ENCODE peak calls at places on chromosome 13, in four cellular contexts. One of them, this sample, is unnamed.

GRCh38 chr13:85501616-85502015 is 297.6 kb downstream of the SLITRK6 start:
- DNase-seq in fibroblast of lung: no peak
- DNase-seq in GM23248: no peak
- DNase-seq in H1: no peak
- DNase-seq in this sample: no peak

GRCh38 chr13:110834572-110834971 is 80.3 kb downstream of the ANKRD10 start:
- DNase-seq in H1: no peak
- DNase-seq in GM23248: no peak
- DNase-seq in fibroblast of lung: no peak
- DNase-seq in this sample: no peak

GRCh38 chr13:50127017-50127725 is 111.9 kb downstream of the KCNRG start:
- DNase-seq in GM23248: peak; percentile 69
- DNase-seq in fibroblast of lung: peak; percentile 33
- DNase-seq in H1: peak; percentile 71
- DNase-seq in this sample: peak; percentile 75

GRCh38 chr13:46341112-46341711 is 45.8 kb downstream of the RUBCNL start:
- DNase-seq in GM23248: peak; percentile 92
- DNase-seq in fibroblast of lung: peak; percentile 74
- DNase-seq in H1: no peak
- DNase-seq in this sample: no peak

GRCh38 chr13:23870356-23871146 is 18.6 kb downstream of the MIPEP start:
- DNase-seq in H1: no peak
- DNase-seq in GM23248: peak; percentile 17
- DNase-seq in fibroblast of lung: no peak
- DNase-seq in this sample: no peak

GRCh38 chr13:37202264-37202663 is 96.8 kb upstream of the CSNK1A1L start:
- DNase-seq in H1: no peak
- DNase-seq in fibroblast of lung: peak; percentile 53
- DNase-seq in GM23248: peak; percentile 16
- DNase-seq in this sample: no peak

GRCh38 chr13:112719556-112719955 is 29.7 kb downstream of the ATP11A start:
- DNase-seq in fibroblast of lung: no peak
- DNase-seq in GM23248: no peak
- DNase-seq in H1: no peak
- DNase-seq in this sample: no peak

GRCh38 chr13:46179576-46180368 is 2.2 kb downstream of the LCP1 start:
- DNase-seq in fibroblast of lung: no peak
- DNase-seq in H1: no peak
- DNase-seq in GM23248: no peak
- DNase-seq in this sample: no peak

GRCh38 chr13:77325371-77325941 is 1.4 kb downstream of the MYCBP2 start:
- DNase-seq in fibroblast of lung: peak; percentile 6
- DNase-seq in GM23248: peak; percentile 45
- DNase-seq in H1: no peak
- DNase-seq in this sample: no peak

GRCh38 chr13:75721307-75721706 is 85.2 kb downstream of the LMO7 start:
- DNase-seq in GM23248: no peak
- DNase-seq in H1: no peak
- DNase-seq in fibroblast of lung: no peak
- DNase-seq in this sample: no peak

GRCh38 chr13:68048802-68049359 is 818.7 kb upstream of the PCDH9 start:
- DNase-seq in GM23248: no peak
- DNase-seq in H1: no peak
- DNase-seq in fibroblast of lung: no peak
- DNase-seq in this sample: no peak

GRCh38 chr13:112684444-112684843 is 5.4 kb upstream of the ATP11A start:
- DNase-seq in GM23248: no peak
- DNase-seq in H1: no peak
- DNase-seq in fibroblast of lung: no peak
- DNase-seq in this sample: no peak

GRCh38 chr13:59208405-59209195 is 955.1 kb downstream of the DIAPH3 start:
- DNase-seq in fibroblast of lung: no peak
- DNase-seq in H1: no peak
- DNase-seq in GM23248: no peak
- DNase-seq in this sample: no peak

GRCh38 chr13:74168263-74168675 is 34.1 kb upstream of the KLF12 start:
- DNase-seq in fibroblast of lung: no peak
- DNase-seq in H1: no peak
- DNase-seq in GM23248: no peak
- DNase-seq in this sample: no peak

GRCh38 chr13:78881746-78882145 is 222.8 kb upstream of the OBI1 start:
- DNase-seq in fibroblast of lung: no peak
- DNase-seq in H1: no peak
- DNase-seq in GM23248: no peak
- DNase-seq in this sample: no peak

GRCh38 chr13:45700971-45701900 is 884 bp upstream of the CBY2 start:
- DNase-seq in fibroblast of lung: no peak
- DNase-seq in GM23248: no peak
- DNase-seq in H1: no peak
- DNase-seq in this sample: no peak

GRCh38 chr13:77429320-77430142 is 102.6 kb upstream of the MYCBP2 start:
- DNase-seq in fibroblast of lung: peak; percentile 78
- DNase-seq in GM23248: peak; percentile 25
- DNase-seq in H1: no peak
- DNase-seq in this sample: no peak

GRCh38 chr13:46267166-46267565 is 55.4 kb downstream of the LRRC63 start:
- DNase-seq in GM23248: no peak
- DNase-seq in H1: no peak
- DNase-seq in fibroblast of lung: no peak
- DNase-seq in this sample: no peak

GRCh38 chr13:83620535-83621220 is 261.6 kb downstream of the SLITRK1 start:
- DNase-seq in GM23248: peak; percentile 76
- DNase-seq in fibroblast of lung: peak; percentile 56
- DNase-seq in H1: no peak
- DNase-seq in this sample: no peak

GRCh38 chr13:103000157-103000556 is 66.1 kb downstream of the SLC10A2 start:
- DNase-seq in fibroblast of lung: no peak
- DNase-seq in H1: no peak
- DNase-seq in GM23248: no peak
- DNase-seq in this sample: no peak

GRCh38 chr13:71290963-71291937 is 575.8 kb downstream of the DACH1 start:
- DNase-seq in H1: no peak
- DNase-seq in fibroblast of lung: peak; percentile 2
- DNase-seq in GM23248: peak; percentile 33
- DNase-seq in this sample: no peak

GRCh38 chr13:112741835-112742570 is 52.2 kb downstream of the ATP11A start:
- DNase-seq in GM23248: no peak
- DNase-seq in fibroblast of lung: no peak
- DNase-seq in H1: no peak
- DNase-seq in this sample: no peak

GRCh38 chr13:26476744-26477129 is 80.7 kb upstream of the WASF3 start:
- DNase-seq in fibroblast of lung: no peak
- DNase-seq in GM23248: no peak
- DNase-seq in H1: no peak
- DNase-seq in this sample: no peak

GRCh38 chr13:100197591-100198365 is 108.9 kb downstream of the PCCA start:
- DNase-seq in GM23248: no peak
- DNase-seq in H1: no peak
- DNase-seq in fibroblast of lung: peak; percentile 12
- DNase-seq in this sample: no peak

GRCh38 chr13:32659736-32660135 is 73.5 kb downstream of the PDS5B start:
- DNase-seq in H1: no peak
- DNase-seq in GM23248: peak; percentile 6
- DNase-seq in fibroblast of lung: peak; percentile 54
- DNase-seq in this sample: no peak

GRCh38 chr13:106133025-106133424 is 402.4 kb downstream of the EFNB2 start:
- DNase-seq in fibroblast of lung: peak; percentile 88
- DNase-seq in GM23248: peak; percentile 78
- DNase-seq in H1: no peak
- DNase-seq in this sample: no peak

GRCh38 chr13:26372747-26373146 is 118.8 kb downstream of the CDK8 start:
- DNase-seq in H1: no peak
- DNase-seq in GM23248: no peak
- DNase-seq in fibroblast of lung: no peak
- DNase-seq in this sample: no peak

GRCh38 chr13:110702591-110703526 is 3.1 kb downstream of the CARS2 start:
- DNase-seq in fibroblast of lung: peak; percentile 54
- DNase-seq in H1: no peak
- DNase-seq in GM23248: peak; percentile 40
- DNase-seq in this sample: no peak

GRCh38 chr13:24516919-24517318 is 4.3 kb upstream of the PARP4 start:
- DNase-seq in fibroblast of lung: no peak
- DNase-seq in H1: no peak
- DNase-seq in GM23248: no peak
- DNase-seq in this sample: no peak

GRCh38 chr13:28117689-28118377 is 17.5 kb upstream of the FLT3 start:
- DNase-seq in fibroblast of lung: no peak
- DNase-seq in GM23248: no peak
- DNase-seq in H1: no peak
- DNase-seq in this sample: no peak

GRCh38 chr13:21670006-21670882 is 629 bp upstream of the FGF9 start:
- DNase-seq in H1: no peak
- DNase-seq in GM23248: peak; percentile 67
- DNase-seq in fibroblast of lung: peak; percentile 64
- DNase-seq in this sample: peak; percentile 87

GRCh38 chr13:108495686-108496363 is 133.6 kb upstream of the MYO16 start:
- DNase-seq in GM23248: no peak
- DNase-seq in fibroblast of lung: peak; percentile 18
- DNase-seq in H1: peak; percentile 76
- DNase-seq in this sample: peak; percentile 68

GRCh38 chr13:85847012-85847411 is 47.8 kb upstream of the SLITRK6 start:
- DNase-seq in H1: no peak
- DNase-seq in fibroblast of lung: no peak
- DNase-seq in GM23248: no peak
- DNase-seq in this sample: no peak

GRCh38 chr13:72774019-72774418 is 7.7 kb downstream of the DIS3 start:
- DNase-seq in H1: no peak
- DNase-seq in GM23248: peak; percentile 4
- DNase-seq in fibroblast of lung: peak; percentile 8
- DNase-seq in this sample: no peak

GRCh38 chr13:51585234-51585672 is 991 bp downstream of the WDFY2 start:
- DNase-seq in GM23248: peak; percentile 55
- DNase-seq in H1: no peak
- DNase-seq in fibroblast of lung: peak; percentile 26
- DNase-seq in this sample: no peak

GRCh38 chr13:40987606-40988280 is 31.4 kb downstream of the ELF1 start:
- DNase-seq in H1: no peak
- DNase-seq in fibroblast of lung: no peak
- DNase-seq in GM23248: peak; percentile 46
- DNase-seq in this sample: no peak
- H4K20me1 ChIP-seq in H1: no peaks in the 10 kb centered on the region
- H4K20me1 ChIP-seq in fibroblast of lung: no peaks in the 10 kb centered on the region
- H4K20me1 ChIP-seq in GM23248: no peaks in the 10 kb centered on the region
- H4K20me1 ChIP-seq in this sample: no peaks in the 10 kb centered on the region

GRCh38 chr13:98468352-98468751 is 108.6 kb downstream of the STK24 start:
- DNase-seq in fibroblast of lung: no peak
- DNase-seq in H1: no peak
- DNase-seq in GM23248: no peak
- DNase-seq in this sample: no peak
- H4K20me1 ChIP-seq in fibroblast of lung: no peaks in the 10 kb centered on the region
- H4K20me1 ChIP-seq in H1: peaks cover 17% of the 10 kb centered on the region
- H4K20me1 ChIP-seq in GM23248: no peaks in the 10 kb centered on the region
- H4K20me1 ChIP-seq in this sample: peaks cover 54% of the 10 kb centered on the region

GRCh38 chr13:30746816-30747215 is 11.5 kb downstream of the ALOX5AP start:
- DNase-seq in H1: no peak
- DNase-seq in GM23248: no peak
- DNase-seq in fibroblast of lung: no peak
- DNase-seq in this sample: no peak

GRCh38 chr13:30744056-30744684 is 8.8 kb downstream of the ALOX5AP start:
- DNase-seq in fibroblast of lung: peak; percentile 74
- DNase-seq in H1: no peak
- DNase-seq in GM23248: peak; percentile 48
- DNase-seq in this sample: no peak

GRCh38 chr13:30743319-30744055 is 8.1 kb downstream of the ALOX5AP start:
- DNase-seq in H1: no peak
- DNase-seq in GM23248: peak; percentile 98
- DNase-seq in fibroblast of lung: peak; percentile 100
- DNase-seq in this sample: no peak

GRCh38 chr13:30744686-30745085 is 9.3 kb downstream of the ALOX5AP start:
- DNase-seq in H1: no peak
- DNase-seq in GM23248: no peak
- DNase-seq in fibroblast of lung: no peak
- DNase-seq in this sample: no peak

GRCh38 chr13:30745917-30746686 is 10.8 kb downstream of the ALOX5AP start:
- DNase-seq in H1: no peak
- DNase-seq in fibroblast of lung: peak; percentile 45
- DNase-seq in GM23248: no peak
- DNase-seq in this sample: no peak
- H4K20me1 ChIP-seq in H1: no peaks in the 10 kb centered on the region
- H4K20me1 ChIP-seq in fibroblast of lung: no peaks in the 10 kb centered on the region
- H4K20me1 ChIP-seq in GM23248: no peaks in the 10 kb centered on the region
- H4K20me1 ChIP-seq in this sample: no peaks in the 10 kb centered on the region

GRCh38 chr13:97317933-97318332 is 95.8 kb downstream of the MBNL2 start:
- DNase-seq in GM23248: no peak
- DNase-seq in H1: no peak
- DNase-seq in fibroblast of lung: no peak
- DNase-seq in this sample: no peak

GRCh38 chr13:97316390-97316789 is 94.3 kb downstream of the MBNL2 start:
- DNase-seq in GM23248: no peak
- DNase-seq in H1: no peak
- DNase-seq in fibroblast of lung: no peak
- DNase-seq in this sample: no peak

GRCh38 chr13:97321101-97321500 is 99.0 kb downstream of the MBNL2 start:
- DNase-seq in H1: no peak
- DNase-seq in GM23248: no peak
- DNase-seq in fibroblast of lung: no peak
- DNase-seq in this sample: no peak

GRCh38 chr13:97319088-97319487 is 97.0 kb downstream of the MBNL2 start:
- DNase-seq in fibroblast of lung: no peak
- DNase-seq in GM23248: peak; percentile 20
- DNase-seq in H1: no peak
- DNase-seq in this sample: no peak

DNA sequence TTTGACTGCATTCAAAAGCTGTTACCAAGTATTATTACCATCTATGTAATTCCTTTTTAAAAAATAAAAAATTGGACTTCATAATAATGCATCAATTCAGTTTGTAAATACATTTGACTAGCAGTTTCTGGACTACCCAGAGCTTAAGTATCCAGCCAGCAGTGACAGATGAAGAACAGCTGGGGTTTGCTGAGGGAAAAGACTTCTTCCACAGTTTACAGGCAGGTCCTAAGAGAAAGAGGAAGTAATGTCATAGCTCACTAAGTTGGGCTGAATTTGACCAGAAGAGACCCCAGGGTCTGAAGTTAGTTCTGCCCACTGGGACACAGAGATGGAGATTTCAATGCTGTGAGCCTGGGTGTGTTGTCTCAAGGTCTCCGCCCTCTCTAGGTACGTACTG is 96.4 kb downstream of the MBNL2 start:
- DNase-seq in H1: no peak
- DNase-seq in fibroblast of lung: no peak
- DNase-seq in GM23248: no peak
- DNase-seq in this sample: no peak
- H4K20me1 ChIP-seq in H1: no peaks in the 10 kb centered on the region
- H4K20me1 ChIP-seq in fibroblast of lung: no peaks in the 10 kb centered on the region
- H4K20me1 ChIP-seq in GM23248: peaks cover 7% of the 10 kb centered on the region
- H4K20me1 ChIP-seq in this sample: no peaks in the 10 kb centered on the region

GRCh38 chr13:94978516-94978915 is 266.2 kb upstream of the SOX21 start:
- DNase-seq in fibroblast of lung: no peak
- DNase-seq in H1: no peak
- DNase-seq in GM23248: no peak
- DNase-seq in this sample: no peak
- H4K20me1 ChIP-seq in fibroblast of lung: no peaks in the 10 kb centered on the region
- H4K20me1 ChIP-seq in H1: no peaks in the 10 kb centered on the region
- H4K20me1 ChIP-seq in GM23248: no peaks in the 10 kb centered on the region
- H4K20me1 ChIP-seq in this sample: no peaks in the 10 kb centered on the region

GRCh38 chr13:91272235-91272777 is 75.2 kb upstream of the MIR17HG start:
- DNase-seq in GM23248: no peak
- DNase-seq in fibroblast of lung: no peak
- DNase-seq in H1: no peak
- DNase-seq in this sample: no peak
- H4K20me1 ChIP-seq in GM23248: no peaks in the 10 kb centered on the region
- H4K20me1 ChIP-seq in fibroblast of lung: no peaks in the 10 kb centered on the region
- H4K20me1 ChIP-seq in H1: no peaks in the 10 kb centered on the region
- H4K20me1 ChIP-seq in this sample: no peaks in the 10 kb centered on the region